ENCODE peak calls at places on chromosomes 2 and 18, in eight cellular contexts. F, H, X, N, G, M, Q and U are unnamed samples.

GRCh38 chr2:18413794-18414396 is 146.6 kb downstream of the RDH14 start:
- DNase-seq in F (no peak), H (no peak), X (no peak), N (no peak), G (no peak), M (peak), Q (no peak), U (no peak)

GRCh38 chr2:172299741-172300140 is 127.6 kb upstream of the ITGA6 start:
- DNase-seq in F (no peak), H (peak), X (no peak), N (no peak), G (peak), M (no peak), Q (no peak), U (no peak)

GRCh38 chr2:159508140-159508539 is 108.2 kb downstream of the BAZ2B start:
- DNase-seq in F (no peak), H (no peak), X (no peak), N (no peak), G (no peak), M (no peak), Q (no peak), U (no peak)

GRCh38 chr18:9863282-9863681 is 22.5 kb upstream of the TXNDC2 start:
- DNase-seq in F (no peak), H (no peak), X (no peak), N (no peak), G (no peak), M (no peak), Q (no peak), U (no peak)

GRCh38 chr18:23703057-23703986 is 14.1 kb downstream of the LAMA3 start:
- DNase-seq in F (no peak), H (no peak), X (no peak), N (no peak), G (no peak), M (no peak), Q (no peak), U (no peak)

GRCh38 chr2:202019689-202020450 is 13.8 kb upstream of the FZD7 start:
- DNase-seq in F (peak), H (no peak), X (no peak), N (no peak), G (peak), M (no peak), Q (peak), U (no peak)

GRCh38 chr18:11951390-11951851 is 29.9 kb upstream of the IMPA2 start:
- DNase-seq in F (no peak), H (no peak), X (no peak), N (no peak), G (no peak), M (no peak), Q (no peak), U (no peak)

GRCh38 chr18:61892683-61893303 is at the start of gene RNF152:
- DNase-seq in F (peak), H (peak), X (no peak), N (peak), G (peak), M (no peak), Q (peak), U (no peak)

GRCh38 chr2:126656311-126657145 is 570 bp downstream of the GYPC start:
- DNase-seq in F (peak), H (peak), X (peak), N (no peak), G (peak), M (no peak), Q (peak), U (no peak)

GRCh38 chr2:149446735-149447134 is 116.3 kb downstream of the LYPD6 start:
- DNase-seq in F (no peak), H (no peak), X (no peak), N (no peak), G (no peak), M (no peak), Q (no peak), U (no peak)

GRCh38 chr18:48840491-48840877 is 110.3 kb downstream of the SMAD7 start:
- DNase-seq in F (no peak), H (no peak), X (peak), N (no peak), G (peak), M (peak), Q (peak), U (no peak)

GRCh38 chr2:67463810-67464209 is 66.7 kb downstream of the ETAA1 start:
- DNase-seq in F (no peak), H (no peak), X (no peak), N (no peak), G (no peak), M (no peak), Q (no peak), U (no peak)

GRCh38 chr2:170022692-170023091 is 155.3 kb upstream of the MYO3B start:
- DNase-seq in F (no peak), H (no peak), X (no peak), N (no peak), G (no peak), M (no peak), Q (no peak), U (no peak)

GRCh38 chr2:217954469-217954868 is 48.3 kb downstream of the TNS1 start:
- DNase-seq in F (peak), H (no peak), X (peak), N (peak), G (peak), M (no peak), Q (peak), U (peak)

GRCh38 chr2:200399046-200399445 is 92.6 kb downstream of the SPATS2L start:
- DNase-seq in F (no peak), H (no peak), X (no peak), N (no peak), G (no peak), M (no peak), Q (no peak), U (no peak)

GRCh38 chr2:95284886-95285541 is 10.8 kb downstream of the PROM2 start:
- DNase-seq in F (no peak), H (no peak), X (no peak), N (no peak), G (no peak), M (no peak), Q (no peak), U (no peak)

DNA sequence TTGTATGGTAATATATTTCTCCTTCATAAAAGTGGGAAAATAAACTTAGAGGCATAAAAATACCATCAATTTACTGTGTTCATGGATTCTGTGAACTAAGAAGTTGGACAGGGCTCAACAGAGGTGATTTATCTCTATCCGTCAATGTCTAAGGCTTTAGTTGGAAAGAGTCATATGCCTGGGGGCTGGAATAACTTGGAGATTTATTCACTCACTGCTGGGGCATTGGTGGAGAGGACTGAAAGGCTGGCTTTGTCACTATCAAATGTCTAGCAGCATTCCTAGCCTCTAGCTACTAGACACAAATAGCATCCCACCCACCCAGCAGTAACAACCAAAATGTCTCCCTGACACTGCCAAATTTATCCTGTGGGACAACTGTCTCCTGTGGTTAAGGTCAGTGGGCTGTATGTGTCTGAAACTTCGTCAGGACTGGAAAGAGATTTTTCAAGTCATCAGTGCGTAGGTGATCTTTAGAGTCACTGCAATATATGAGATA is 71.0 kb downstream of the EVA1A start:
- DNase-seq in F (no peak), H (no peak), X (no peak), N (no peak), G (no peak), M (no peak), Q (no peak), U (no peak)
- H3K27ac ChIP-seq in F (no peak), H (no peak), X (no peak), N (no peak), G (no peak), M (no peak), Q (no peak), U (no peak)

DNA sequence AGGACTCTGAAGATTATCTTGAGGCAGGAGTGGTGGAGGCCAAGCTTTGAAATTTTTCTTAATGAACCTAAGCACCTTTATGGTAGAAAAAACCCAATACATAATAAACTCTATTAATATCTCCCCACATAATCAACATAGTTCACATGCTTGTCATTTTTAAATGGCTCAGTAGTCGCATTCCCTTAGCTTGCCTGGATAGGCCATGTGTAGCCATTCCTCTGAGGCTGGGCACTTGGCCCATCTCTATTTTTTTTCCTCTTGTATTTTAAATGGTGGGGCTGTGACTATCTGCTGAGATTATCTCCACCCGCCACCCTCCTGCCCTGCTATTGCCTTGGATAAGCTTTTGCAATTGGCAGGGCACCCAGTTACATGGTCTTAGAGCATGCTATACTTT is 143.1 kb downstream of the FHOD3 start:
- DNase-seq in F (no peak), H (no peak), X (no peak), N (no peak), G (no peak), M (no peak), Q (no peak), U (no peak)
- H3K27ac ChIP-seq in F (peak), H (no peak), X (no peak), N (peak), G (peak), M (no peak), Q (no peak), U (no peak)

GRCh38 chr18:45521151-45521550 is 94.1 kb upstream of the SLC14A2 start:
- DNase-seq in F (no peak), H (no peak), X (no peak), N (no peak), G (no peak), M (no peak), Q (no peak), U (no peak)
- H3K27ac ChIP-seq in F (no peak), H (peak), X (peak), N (no peak), G (no peak), M (peak), Q (no peak), U (peak)

DNA sequence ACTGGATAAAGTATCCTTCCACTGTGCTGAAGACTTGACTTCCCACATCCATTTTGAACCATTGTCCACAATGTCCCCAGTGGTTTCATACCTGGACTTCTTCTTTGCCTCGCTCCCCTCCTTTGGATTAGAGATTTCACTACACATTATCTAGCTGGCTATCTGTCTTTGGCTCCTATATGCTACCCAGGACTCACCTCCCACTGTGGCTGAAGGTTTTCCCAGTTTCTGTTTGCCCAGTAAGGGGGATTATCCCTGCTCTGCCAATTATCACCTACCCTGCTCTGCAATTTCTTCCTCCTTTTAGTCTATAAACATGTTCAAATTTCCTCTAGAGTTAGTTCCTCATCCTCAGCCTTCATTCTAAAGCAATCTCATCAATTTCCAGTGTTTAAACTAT is 9.1 kb downstream of the NDUFS1 start:
- DNase-seq in F (no peak), H (no peak), X (no peak), N (no peak), G (no peak), M (no peak), Q (no peak), U (no peak)
- H3K27ac ChIP-seq in F (no peak), H (no peak), X (no peak), N (no peak), G (no peak), M (no peak), Q (no peak), U (no peak)

DNA sequence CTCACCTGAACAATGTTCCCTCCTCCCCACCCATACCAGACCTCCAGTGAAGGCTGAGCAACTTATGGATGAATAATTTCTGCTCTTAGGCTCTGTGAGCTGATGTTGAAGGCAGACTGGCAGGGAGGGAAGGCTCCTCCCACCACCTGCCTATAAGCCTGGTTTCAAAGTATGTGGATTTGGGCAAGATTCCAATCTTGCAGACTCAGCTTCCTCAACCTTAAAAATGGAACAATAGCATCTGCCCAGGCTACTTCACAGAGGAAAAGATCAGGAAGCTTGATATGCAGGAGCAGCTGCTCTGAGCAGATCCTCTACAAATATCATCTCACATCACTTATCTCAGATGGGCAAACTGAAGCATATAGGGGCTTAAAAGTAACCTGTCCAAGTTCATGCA is 112.2 kb downstream of the ZFP36L2 start:
- DNase-seq in F (no peak), H (no peak), X (no peak), N (peak), G (no peak), M (no peak), Q (no peak), U (no peak)
- H3K27ac ChIP-seq in F (no peak), H (no peak), X (no peak), N (no peak), G (no peak), M (no peak), Q (no peak), U (no peak)

GRCh38 chr2:240245184-240245583 is 104.7 kb upstream of the OTOS start:
- DNase-seq in F (no peak), H (no peak), X (no peak), N (no peak), G (no peak), M (no peak), Q (no peak), U (no peak)
- H3K27ac ChIP-seq in F (no peak), H (no peak), X (no peak), N (no peak), G (no peak), M (no peak), Q (no peak), U (no peak)

GRCh38 chr2:156398176-156398575 is 38.0 kb upstream of the GPD2 start:
- DNase-seq in F (no peak), H (no peak), X (no peak), N (no peak), G (no peak), M (no peak), Q (no peak), U (no peak)
- H3K27ac ChIP-seq in F (no peak), H (no peak), X (no peak), N (no peak), G (no peak), M (peak), Q (no peak), U (no peak)